ENCODE peak calls at places on chromosomes 11 and 22, in five cellular contexts. X is heart left ventricle; G is effector memory CD4-positive, alpha-beta T cell; A is Panc1; P is H9. R is an unnamed sample. For H3K4me1 and H3K27me3, the result is how much of the 10 kb centered on the place peaks cover.

GRCh38 chr11:59753650-59754493 is 1.3 kb upstream of the STX3 start:
- DNase-seq in X (peak), G (peak), A (peak), P (peak), R (no peak)

GRCh38 chr22:39967996-39968968 is 8.1 kb downstream of the TMA7B start:
- DNase-seq in X (no peak), G (no peak), A (no peak), P (no peak), R (no peak)

GRCh38 chr11:9053631-9054030 is 37.8 kb downstream of the SCUBE2 start:
- DNase-seq in X (no peak), G (no peak), A (no peak), P (no peak), R (no peak)

GRCh38 chr22:23113067-23113846 is 28.5 kb downstream of the RSPH14 start:
- DNase-seq in X (no peak), G (no peak), A (no peak), P (no peak), R (no peak)

GRCh38 chr22:32204211-32204855 is 540 bp downstream of the RFPL2 start:
- DNase-seq in X (no peak), G (no peak), A (no peak), P (peak), R (no peak)

GRCh38 chr11:32137869-32138268 is 47.0 kb downstream of the RCN1 start:
- DNase-seq in X (no peak), G (no peak), A (no peak), P (no peak), R (no peak)

GRCh38 chr22:44616882-44617655 is 84.9 kb upstream of the PRR5 start:
- DNase-seq in X (peak), G (no peak), A (no peak), P (no peak), R (no peak)

GRCh38 chr11:34869425-34869824 is 46.8 kb downstream of the APIP start:
- DNase-seq in X (no peak), G (no peak), A (no peak), P (peak), R (no peak)

GRCh38 chr11:40186401-40187091 is 1272.9 kb downstream of the LRRC4C start:
- DNase-seq in X (no peak), G (no peak), A (no peak), P (no peak), R (no peak)

DNA sequence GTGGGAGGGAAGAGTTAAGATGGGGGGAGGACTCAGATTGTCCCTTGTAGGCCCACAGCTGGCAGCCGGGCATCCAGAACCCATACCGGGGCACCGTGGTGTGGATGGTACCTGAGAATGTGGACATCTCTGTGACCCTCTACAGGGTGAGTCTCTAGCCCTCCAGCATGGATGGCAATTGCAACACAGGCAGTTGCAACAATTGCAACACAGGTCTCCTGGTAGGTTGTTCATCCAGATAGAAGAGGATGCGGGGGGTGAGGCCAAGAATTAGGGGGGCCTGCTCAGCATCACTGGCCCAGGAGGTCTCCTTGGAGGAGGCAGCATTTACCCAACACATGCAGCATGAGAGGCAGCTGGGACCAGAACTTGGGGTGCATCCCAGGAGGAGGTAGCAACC is 3.4 kb downstream of the EHBP1L1 start:
- DNase-seq in X (no peak), G (no peak), A (no peak), P (no peak), R (no peak)
- H3K4me1 ChIP-seq in X (under half), G (under half), A (under half), P (under half), R (under half)

DNA sequence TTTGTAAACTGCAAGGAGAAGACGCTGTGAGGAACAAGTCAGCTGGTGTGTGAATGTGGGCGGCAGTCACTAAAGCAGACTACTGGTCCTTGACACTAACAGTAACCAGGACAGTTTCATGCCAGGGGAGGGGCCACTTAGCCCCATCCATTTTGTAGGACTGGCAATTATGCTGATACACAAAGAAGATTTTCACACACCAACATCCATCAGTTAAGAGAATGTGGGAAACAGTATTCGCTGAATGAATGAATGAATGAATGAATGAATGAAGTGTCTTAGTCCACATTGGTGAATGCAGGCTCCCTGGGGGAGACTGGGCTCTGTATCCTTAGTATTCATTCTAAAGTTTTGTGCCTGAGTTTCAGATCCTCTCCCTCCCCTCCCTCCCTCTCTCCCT is 590.4 kb downstream of the BRD1 start:
- DNase-seq in X (no peak), G (no peak), A (no peak), P (peak), R (no peak)
- H3K27me3 ChIP-seq in X (under half), G (under half), A (under half), P (under half), R (under half)

GRCh38 chr11:724063-724732 is 18.2 kb downstream of the EPS8L2 start:
- DNase-seq in X (no peak), G (no peak), A (no peak), P (peak), R (no peak)
- H3K4me1 ChIP-seq in X (under half), G (under half), A (under half), P (under half), R (under half)

DNA sequence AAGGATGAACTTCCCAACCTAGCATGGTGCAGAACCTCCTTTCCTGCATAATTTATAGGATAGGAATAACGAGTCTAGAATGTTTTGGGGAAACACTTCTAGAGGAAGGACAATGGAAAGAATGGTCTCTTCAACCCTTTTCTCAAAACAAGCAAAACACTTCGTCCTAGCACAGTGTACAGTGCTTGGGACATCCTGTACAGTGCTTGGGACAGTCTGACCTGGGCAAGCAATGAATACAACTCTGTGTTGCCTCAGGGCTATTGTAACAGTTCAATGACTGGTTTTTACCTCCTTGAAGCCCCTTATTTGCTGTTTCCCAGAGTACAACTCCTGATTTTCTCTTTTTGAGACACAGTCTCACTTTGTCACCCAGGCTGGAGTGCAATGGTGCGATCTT is 1.6 kb upstream of the ADAMTS8 start:
- DNase-seq in X (no peak), G (no peak), A (no peak), P (no peak), R (no peak)
- H3K27me3 ChIP-seq in X (half or more), G (under half), A (under half), P (under half), R (under half)

DNA sequence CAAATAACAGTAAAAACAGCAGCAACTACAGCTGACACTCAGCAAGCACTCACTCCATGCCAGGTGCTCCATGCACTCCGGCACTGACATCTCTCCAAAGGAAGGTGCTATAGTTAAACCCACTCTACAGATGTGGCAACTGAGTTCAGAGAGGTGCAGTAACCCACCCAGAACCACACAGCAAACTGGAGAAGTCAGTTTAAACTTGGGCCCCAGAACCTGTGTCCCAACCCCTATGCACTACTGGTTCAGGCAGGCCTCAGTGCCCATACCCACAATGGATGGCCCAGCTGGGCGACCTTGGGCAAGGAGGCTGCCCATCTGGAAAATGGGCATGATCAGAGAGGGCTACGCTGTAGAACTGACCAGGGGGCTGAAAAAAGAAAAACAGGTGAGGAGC is 26.4 kb upstream of the TCF20 start:
- DNase-seq in X (no peak), G (no peak), A (no peak), P (no peak), R (no peak)
- H3K4me1 ChIP-seq in X (under half), G (half or more), A (under half), P (under half), R (under half)